ENCODE peak calls at places on chromosomes 16 and 17, in seven cellular contexts. One of them, this sample, is unnamed.

GRCh38 chr17:75832164-75832651 is 12.0 kb downstream of the UNC13D start:
- DNase-seq in GM12865: no peak
- DNase-seq in H9: no peak
- DNase-seq in adrenal gland: no peak
- DNase-seq in ascending aorta: no peak
- DNase-seq in PC-9: no peak
- DNase-seq in AG04449: no peak
- DNase-seq in this sample: no peak

GRCh38 chr16:89502319-89502843 is 5.8 kb upstream of the SPG7 start:
- DNase-seq in GM12865: no peak
- DNase-seq in H9: no peak
- DNase-seq in adrenal gland: no peak
- DNase-seq in ascending aorta: no peak
- DNase-seq in PC-9: peak; percentile 99
- DNase-seq in AG04449: no peak
- DNase-seq in this sample: no peak

GRCh38 chr16:49567940-49568339 is 194.3 kb downstream of the C16orf78 start:
- DNase-seq in GM12865: peak; percentile 17
- DNase-seq in H9: no peak
- DNase-seq in adrenal gland: no peak
- DNase-seq in ascending aorta: no peak
- DNase-seq in PC-9: no peak
- DNase-seq in AG04449: no peak
- DNase-seq in this sample: no peak

GRCh38 chr16:82055117-82055516 is 20.1 kb downstream of the HSD17B2 start:
- DNase-seq in GM12865: no peak
- DNase-seq in H9: no peak
- DNase-seq in adrenal gland: no peak
- DNase-seq in ascending aorta: no peak
- DNase-seq in PC-9: no peak
- DNase-seq in AG04449: no peak
- DNase-seq in this sample: no peak

GRCh38 chr16:14357328-14357727 is 272.7 kb downstream of the PARN start:
- DNase-seq in GM12865: no peak
- DNase-seq in H9: no peak
- DNase-seq in adrenal gland: no peak
- DNase-seq in ascending aorta: no peak
- DNase-seq in PC-9: peak; percentile 76
- DNase-seq in AG04449: no peak
- DNase-seq in this sample: no peak

GRCh38 chr17:65283704-65284103 is 146.5 kb downstream of the RGS9 start:
- DNase-seq in GM12865: no peak
- DNase-seq in H9: no peak
- DNase-seq in adrenal gland: no peak
- DNase-seq in ascending aorta: peak; percentile 11
- DNase-seq in PC-9: no peak
- DNase-seq in AG04449: no peak
- DNase-seq in this sample: no peak

GRCh38 chr17:64103751-64104364 is 26.1 kb downstream of the ERN1 start:
- DNase-seq in GM12865: peak; percentile 79
- DNase-seq in H9: no peak
- DNase-seq in adrenal gland: no peak
- DNase-seq in ascending aorta: no peak
- DNase-seq in PC-9: peak; percentile 50
- DNase-seq in AG04449: no peak
- DNase-seq in this sample: no peak

GRCh38 chr16:53888222-53888621 is 184.3 kb downstream of the FTO start:
- DNase-seq in GM12865: no peak
- DNase-seq in H9: no peak
- DNase-seq in adrenal gland: no peak
- DNase-seq in ascending aorta: no peak
- DNase-seq in PC-9: no peak
- DNase-seq in AG04449: no peak
- DNase-seq in this sample: no peak

GRCh38 chr16:21116148-21116693 is 34.4 kb downstream of the DNAH3 start:
- DNase-seq in GM12865: peak; percentile 52
- DNase-seq in H9: peak; percentile 47
- DNase-seq in adrenal gland: no peak
- DNase-seq in ascending aorta: no peak
- DNase-seq in PC-9: no peak
- DNase-seq in AG04449: no peak
- DNase-seq in this sample: no peak

GRCh38 chr16:65890203-65890602 is 476.3 kb upstream of the CDH5 start:
- DNase-seq in GM12865: no peak
- DNase-seq in H9: no peak
- DNase-seq in adrenal gland: no peak
- DNase-seq in ascending aorta: no peak
- DNase-seq in PC-9: no peak
- DNase-seq in AG04449: no peak
- DNase-seq in this sample: no peak

GRCh38 chr17:41516147-41516827 is 2.4 kb downstream of the KRT15 start:
- DNase-seq in GM12865: no peak
- DNase-seq in H9: no peak
- DNase-seq in adrenal gland: no peak
- DNase-seq in ascending aorta: no peak
- DNase-seq in PC-9: no peak
- DNase-seq in AG04449: no peak
- DNase-seq in this sample: no peak

GRCh38 chr16:29835926-29836325 is 15.7 kb downstream of the MVP start:
- DNase-seq in GM12865: no peak
- DNase-seq in H9: no peak
- DNase-seq in adrenal gland: no peak
- DNase-seq in ascending aorta: no peak
- DNase-seq in PC-9: no peak
- DNase-seq in AG04449: no peak
- DNase-seq in this sample: no peak

GRCh38 chr17:10067446-10068143 is 130.8 kb downstream of the GAS7 start:
- DNase-seq in GM12865: no peak
- DNase-seq in H9: no peak
- DNase-seq in adrenal gland: no peak
- DNase-seq in ascending aorta: no peak
- DNase-seq in PC-9: peak; percentile 34
- DNase-seq in AG04449: no peak
- DNase-seq in this sample: no peak

GRCh38 chr16:65342231-65342866 is 220.5 kb upstream of the CDH11 start:
- DNase-seq in GM12865: no peak
- DNase-seq in H9: no peak
- DNase-seq in adrenal gland: no peak
- DNase-seq in ascending aorta: no peak
- DNase-seq in PC-9: no peak
- DNase-seq in AG04449: no peak
- DNase-seq in this sample: no peak

GRCh38 chr17:69638516-69638915 is 224.0 kb downstream of the MAP2K6 start:
- DNase-seq in GM12865: no peak
- DNase-seq in H9: no peak
- DNase-seq in adrenal gland: no peak
- DNase-seq in ascending aorta: no peak
- DNase-seq in PC-9: no peak
- DNase-seq in AG04449: no peak
- DNase-seq in this sample: no peak

GRCh38 chr16:57764341-57765159 is 29.0 kb downstream of the KATNB1 start:
- DNase-seq in GM12865: peak; percentile 69
- DNase-seq in H9: peak; percentile 97
- DNase-seq in adrenal gland: peak; percentile 85
- DNase-seq in ascending aorta: no peak
- DNase-seq in PC-9: peak; percentile 78
- DNase-seq in AG04449: peak; percentile 33
- DNase-seq in this sample: no peak

GRCh38 chr17:65953316-65954147 is 238.4 kb downstream of the CEP112 start:
- DNase-seq in GM12865: no peak
- DNase-seq in H9: peak; percentile 49
- DNase-seq in adrenal gland: no peak
- DNase-seq in ascending aorta: no peak
- DNase-seq in PC-9: no peak
- DNase-seq in AG04449: no peak
- DNase-seq in this sample: no peak

DNA sequence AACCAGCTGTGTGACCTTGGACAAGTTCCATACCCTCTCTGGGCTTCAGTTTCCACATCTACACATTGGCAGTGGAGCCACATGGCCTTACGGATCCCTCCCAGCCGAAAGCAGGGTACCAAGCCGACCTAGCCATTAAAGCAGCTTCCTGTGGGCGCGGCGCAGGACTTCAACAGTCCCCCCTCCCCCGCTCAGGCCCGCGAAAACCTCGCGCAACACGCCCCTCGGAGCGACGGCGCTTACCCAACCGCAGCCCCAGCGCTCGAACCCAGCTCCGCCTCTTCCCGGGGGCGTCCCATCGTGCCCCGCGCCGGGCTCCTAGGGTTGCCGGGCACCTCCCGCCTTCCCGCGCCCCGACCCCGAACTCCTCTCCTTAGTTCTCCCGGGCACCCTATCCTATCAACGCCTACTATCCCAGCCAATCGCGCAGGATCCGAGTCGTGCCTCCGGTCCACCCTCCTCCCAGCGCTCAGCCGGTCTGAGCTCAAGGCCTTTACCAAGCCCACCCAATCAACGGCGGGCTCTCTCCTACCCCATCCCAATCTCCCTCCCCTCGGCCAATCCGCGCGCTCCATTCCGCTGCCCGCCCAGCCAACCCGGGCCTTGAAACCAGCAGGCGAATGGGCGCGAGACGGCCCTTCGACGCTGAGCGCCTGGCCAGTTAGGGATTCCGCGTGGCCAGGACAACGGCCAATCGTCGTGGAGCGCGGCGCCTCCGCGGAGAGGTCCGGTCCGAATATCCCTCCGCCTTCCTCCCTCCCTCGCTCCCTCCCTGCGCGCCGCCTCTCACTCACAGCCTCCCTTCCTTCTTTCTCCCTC is at the start of gene KPNB1:
- DNase-seq in GM12865: peak; percentile 100
- DNase-seq in H9: peak; percentile 100
- DNase-seq in adrenal gland: peak; percentile 100
- DNase-seq in ascending aorta: peak; percentile 99
- DNase-seq in PC-9: peak; percentile 99
- DNase-seq in AG04449: peak; percentile 100
- DNase-seq in this sample: peak; percentile 97
- TF ChIP-seq CTCF in GM12865: no peak
- TF ChIP-seq CTCF in H9: no peak
- TF ChIP-seq CTCF in adrenal gland: no peak
- TF ChIP-seq CTCF in ascending aorta: no peak
- TF ChIP-seq CTCF in PC-9: no peak
- TF ChIP-seq CTCF in AG04449: no peak
- TF ChIP-seq CTCF in this sample: no peak

DNA sequence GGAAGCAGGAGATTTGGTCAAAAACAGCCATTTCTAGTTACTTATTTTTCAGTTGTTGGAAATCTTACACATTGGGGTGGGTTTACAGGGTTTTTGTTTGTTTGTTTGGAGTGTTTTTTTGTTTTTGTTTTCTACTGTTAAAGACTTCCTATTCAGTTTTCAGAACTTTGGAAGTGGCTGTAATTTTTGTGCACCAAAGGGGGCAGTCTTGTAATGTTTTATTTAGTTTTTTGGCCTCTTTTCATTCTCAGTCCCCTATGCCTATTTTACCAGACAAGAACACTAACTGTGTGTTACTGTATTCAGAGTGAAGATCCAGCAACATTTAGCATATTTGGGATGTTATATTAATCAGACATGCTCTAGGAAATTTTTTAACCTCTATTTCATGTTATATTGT is 20.6 kb downstream of the TPPP3 start:
- DNase-seq in GM12865: peak; percentile 21
- DNase-seq in H9: no peak
- DNase-seq in adrenal gland: no peak
- DNase-seq in ascending aorta: no peak
- DNase-seq in PC-9: no peak
- DNase-seq in AG04449: no peak
- DNase-seq in this sample: no peak
- TF ChIP-seq CTCF in GM12865: peak; percentile 4
- TF ChIP-seq CTCF in H9: peak; percentile 60
- TF ChIP-seq CTCF in adrenal gland: peak; percentile 48
- TF ChIP-seq CTCF in ascending aorta: peak; percentile 13
- TF ChIP-seq CTCF in PC-9: peak; percentile 65
- TF ChIP-seq CTCF in AG04449: no peak
- TF ChIP-seq CTCF in this sample: peak; percentile 21

GRCh38 chr17:18260332-18261145 is at the start of gene MIEF2:
- DNase-seq in GM12865: peak; percentile 96
- DNase-seq in H9: peak; percentile 100
- DNase-seq in adrenal gland: peak; percentile 97
- DNase-seq in ascending aorta: peak; percentile 84
- DNase-seq in PC-9: peak; percentile 93
- DNase-seq in AG04449: peak; percentile 45
- DNase-seq in this sample: peak; percentile 92
- TF ChIP-seq CTCF in GM12865: no peak
- TF ChIP-seq CTCF in H9: no peak
- TF ChIP-seq CTCF in adrenal gland: no peak
- TF ChIP-seq CTCF in ascending aorta: no peak
- TF ChIP-seq CTCF in PC-9: no peak
- TF ChIP-seq CTCF in AG04449: no peak
- TF ChIP-seq CTCF in this sample: no peak

DNA sequence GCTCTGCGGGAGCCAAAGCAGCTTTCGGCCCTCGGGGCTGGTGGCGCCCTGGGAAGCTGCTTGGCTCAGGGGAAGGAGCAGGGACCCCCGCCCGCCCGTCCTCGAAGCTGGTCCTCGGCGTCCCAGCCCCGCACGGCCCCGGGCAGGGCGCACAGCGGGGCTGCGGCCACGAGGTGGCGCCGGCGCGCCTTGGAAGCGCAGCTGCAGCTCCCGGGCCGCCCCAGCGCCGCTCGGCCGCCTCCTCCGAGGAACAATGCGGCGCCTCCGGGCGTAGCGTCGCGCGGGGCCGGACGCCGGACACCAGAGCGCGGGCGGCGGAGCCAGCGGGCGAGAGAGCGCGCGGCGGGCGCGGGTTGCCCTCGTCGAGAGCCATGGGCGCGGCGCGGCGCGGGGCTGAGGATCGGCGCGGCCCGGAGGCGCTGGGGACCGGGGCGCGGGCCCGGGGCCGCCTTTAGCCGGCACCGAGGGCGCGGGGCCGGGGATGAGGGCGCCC is at the start of gene MGAT5B:
- DNase-seq in GM12865: peak; percentile 84
- DNase-seq in H9: peak; percentile 95
- DNase-seq in adrenal gland: peak; percentile 79
- DNase-seq in ascending aorta: no peak
- DNase-seq in PC-9: peak; percentile 59
- DNase-seq in AG04449: no peak
- DNase-seq in this sample: peak; percentile 81
- TF ChIP-seq CTCF in GM12865: peak; percentile 89
- TF ChIP-seq CTCF in H9: peak; percentile 86
- TF ChIP-seq CTCF in adrenal gland: peak; percentile 95
- TF ChIP-seq CTCF in ascending aorta: peak; percentile 35
- TF ChIP-seq CTCF in PC-9: peak; percentile 45
- TF ChIP-seq CTCF in AG04449: peak; percentile 62
- TF ChIP-seq CTCF in this sample: peak; percentile 75

DNA sequence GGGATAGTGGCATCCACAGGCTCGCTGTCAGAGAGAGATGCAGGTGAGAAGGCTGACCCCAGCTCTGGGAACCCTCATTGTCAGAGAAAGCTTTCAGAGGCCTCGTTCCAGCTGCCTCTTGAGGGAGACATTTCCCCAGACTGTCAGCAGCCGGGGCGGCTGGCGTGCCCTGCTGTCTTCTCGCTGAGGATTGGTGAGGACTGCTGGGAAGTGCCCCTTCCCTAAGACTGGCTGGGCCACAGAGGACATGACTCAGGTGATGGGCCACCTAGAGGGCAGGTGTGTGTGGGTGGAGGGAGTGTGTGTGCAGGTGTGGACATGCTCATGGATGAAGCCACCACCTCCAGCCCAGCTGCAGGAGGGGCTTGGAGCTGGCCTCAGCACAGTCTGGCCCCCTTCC is 25.3 kb downstream of the SPACA3 start:
- DNase-seq in GM12865: no peak
- DNase-seq in H9: peak; percentile 60
- DNase-seq in adrenal gland: no peak
- DNase-seq in ascending aorta: no peak
- DNase-seq in PC-9: no peak
- DNase-seq in AG04449: no peak
- DNase-seq in this sample: no peak
- TF ChIP-seq CTCF in GM12865: no peak
- TF ChIP-seq CTCF in H9: peak; percentile 28
- TF ChIP-seq CTCF in adrenal gland: no peak
- TF ChIP-seq CTCF in ascending aorta: no peak
- TF ChIP-seq CTCF in PC-9: no peak
- TF ChIP-seq CTCF in AG04449: no peak
- TF ChIP-seq CTCF in this sample: no peak